ENCODE peak calls at places on chromosomes 1 and 21, in eight cellular contexts. O is cardiac fibroblast, B is SK-N-MC, K is hepatocyte, Q is GM23248, X is left ventricle myocardium inferior, Z is GM12878, R is heart right ventricle. Y is an unnamed sample.

GRCh38 chr1:41401899-41402298 is 40.7 kb downstream of the FOXO6 start:
- DNase-seq in O (no peak), B (no peak), K (no peak), Q (no peak), X (no peak), Z (no peak), R (no peak), Y (no peak)

GRCh38 chr1:3020263-3020909 is 881 bp upstream of the ACTRT2 start:
- DNase-seq in O (no peak), B (no peak), K (no peak), Q (no peak), X (no peak), Z (no peak), R (no peak), Y (no peak)

GRCh38 chr21:42330380-42331336 is 15.4 kb upstream of the TFF3 start:
- DNase-seq in O (no peak), B (no peak), K (no peak), Q (no peak), X (no peak), Z (no peak), R (no peak), Y (no peak)

GRCh38 chr1:84145051-84145450 is 980 bp downstream of the PRKACB start:
- DNase-seq in O (peak; percentile 31), B (no peak), K (no peak), Q (peak; percentile 13), X (no peak), Z (no peak), R (no peak), Y (no peak)

GRCh38 chr1:14371806-14372497 is 226.5 kb upstream of the KAZN start:
- DNase-seq in O (no peak), B (no peak), K (no peak), Q (peak; percentile 83), X (no peak), Z (no peak), R (no peak), Y (no peak)

GRCh38 chr1:69055223-69055622 is 512.5 kb upstream of the LRRC7 start:
- DNase-seq in O (peak; percentile 2), B (no peak), K (no peak), Q (no peak), X (no peak), Z (no peak), R (no peak), Y (no peak)

GRCh38 chr1:114737314-114737713 is 20.5 kb downstream of the CSDE1 start:
- DNase-seq in O (no peak), B (no peak), K (peak; percentile 48), Q (no peak), X (no peak), Z (no peak), R (no peak), Y (no peak)

GRCh38 chr1:173715538-173715844 is 710 bp downstream of the KLHL20 start:
- DNase-seq in O (no peak), B (no peak), K (no peak), Q (no peak), X (no peak), Z (peak; percentile 5), R (no peak), Y (no peak)

GRCh38 chr1:43172532-43172972 is 422 bp downstream of the CFAP57 start:
- DNase-seq in O (peak; percentile 89), B (peak; percentile 63), K (peak; percentile 94), Q (peak; percentile 91), X (peak; percentile 82), Z (no peak), R (peak; percentile 92), Y (peak; percentile 93)

GRCh38 chr1:247347395-247348222 is 15.9 kb upstream of the ZNF496 start:
- DNase-seq in O (no peak), B (no peak), K (no peak), Q (peak; percentile 26), X (peak; percentile 24), Z (no peak), R (no peak), Y (no peak)
- H3K4me3 ChIP-seq in O (no peak overlapping the region), B (no peak overlapping the region), K (no peak overlapping the region), Q (peak overlapping the region; percentile 51), X (peak overlapping the region; percentile 57), Z (no peak overlapping the region), R (peak overlapping the region; percentile 26), Y (no peak overlapping the region)

GRCh38 chr1:200107004-200107470 is 79.5 kb downstream of the NR5A2 start:
- DNase-seq in O (no peak), B (no peak), K (no peak), Q (no peak), X (no peak), Z (no peak), R (no peak), Y (no peak)
- H3K4me3 ChIP-seq in O (no peak overlapping the region), B (peak overlapping the region; percentile 10), K (no peak overlapping the region), Q (no peak overlapping the region), X (no peak overlapping the region), Z (no peak overlapping the region), R (no peak overlapping the region), Y (no peak overlapping the region)

DNA sequence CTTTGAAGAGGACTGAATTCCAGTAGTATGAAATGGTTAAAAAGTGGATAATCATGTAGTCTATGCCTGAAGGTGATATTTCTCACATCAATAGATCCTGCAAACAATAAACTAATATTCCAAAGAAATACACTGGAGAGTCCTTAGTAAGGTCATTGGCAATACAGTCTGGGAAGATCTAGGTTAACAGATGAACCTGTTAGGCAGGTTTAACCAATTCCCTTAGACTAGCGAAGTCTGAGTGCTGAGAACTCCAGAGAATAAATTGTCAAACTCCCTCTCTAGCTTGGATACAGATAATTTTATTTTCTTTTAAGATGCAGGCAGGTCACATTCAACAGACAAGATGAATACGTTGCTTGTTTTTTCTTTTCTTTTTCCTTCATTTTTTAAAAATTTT is 2.4 kb downstream of the GPR157 start:
- DNase-seq in O (no peak), B (no peak), K (no peak), Q (no peak), X (no peak), Z (no peak), R (no peak), Y (no peak)
- H3K4me3 ChIP-seq in O (no peak overlapping the region), B (no peak overlapping the region), K (no peak overlapping the region), Q (no peak overlapping the region), X (peak overlapping the region; percentile 86), Z (no peak overlapping the region), R (no peak overlapping the region), Y (no peak overlapping the region)

DNA sequence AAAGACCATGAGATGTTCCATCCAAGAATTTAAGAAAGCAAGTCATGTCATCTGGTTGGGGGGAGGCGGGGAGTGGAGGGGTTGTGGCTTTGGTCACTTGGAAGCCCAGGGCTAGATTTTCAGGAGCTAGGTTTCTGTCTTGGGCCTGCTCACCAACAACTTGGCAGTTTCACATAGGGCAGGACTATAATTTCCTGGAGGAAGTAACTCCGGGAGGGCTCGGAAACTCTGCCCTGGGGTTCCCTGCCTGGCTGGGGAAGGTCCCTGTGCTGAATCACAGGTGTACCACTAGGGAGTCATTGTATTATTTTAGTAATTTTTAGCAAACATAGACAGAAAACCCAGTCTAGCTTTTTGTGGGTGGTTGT is 144.9 kb downstream of the GRIK3 start:
- DNase-seq in O (no peak), B (no peak), K (no peak), Q (no peak), X (no peak), Z (no peak), R (no peak), Y (no peak)
- H3K4me3 ChIP-seq in O (no peak overlapping the region), B (no peak overlapping the region), K (no peak overlapping the region), Q (no peak overlapping the region), X (no peak overlapping the region), Z (no peak overlapping the region), R (no peak overlapping the region), Y (no peak overlapping the region)

GRCh38 chr1:116379057-116379630 is 6.1 kb downstream of the ATP1A1 start:
- DNase-seq in O (peak; percentile 19), B (no peak), K (no peak), Q (peak; percentile 57), X (no peak), Z (no peak), R (no peak), Y (no peak)
- H3K4me3 ChIP-seq in O (no peak overlapping the region), B (peak overlapping the region; percentile 83), K (no peak overlapping the region), Q (no peak overlapping the region), X (peak overlapping the region; percentile 8), Z (peak overlapping the region; percentile 60), R (no peak overlapping the region), Y (no peak overlapping the region)